ENCODE peak calls at places on chromosomes 3 and 15, in six cellular contexts. C, W, S, K, E and F are unnamed samples.

GRCh38 chr15:55894406-55894965 is 98.9 kb downstream of the NEDD4 start:
- DNase-seq in S (no peak), W (no peak), K (no peak), C (no peak), E (no peak), F (no peak)

GRCh38 chr3:47347217-47347801 is 33.5 kb upstream of the PTPN23 start:
- DNase-seq in S (no peak), K (peak; percentile 53), W (no peak), E (no peak), C (no peak), F (no peak)

GRCh38 chr15:36334059-36334458 is 245.4 kb upstream of the CDIN1 start:
- DNase-seq in C (no peak), S (no peak), K (peak; percentile 9), W (no peak), E (no peak), F (no peak)

GRCh38 chr3:151859905-151860304 is 13.5 kb upstream of the SUCNR1 start:
- DNase-seq in E (no peak), W (no peak), S (no peak), K (no peak), C (no peak), F (no peak)

GRCh38 chr3:155553800-155554199 is 191.1 kb downstream of the PLCH1 start:
- DNase-seq in K (peak; percentile 37), W (no peak), S (peak; percentile 8), E (no peak), C (no peak), F (no peak)

GRCh38 chr15:45187894-45188830 is at the start of gene SHF:
- DNase-seq in C (peak; percentile 46), K (no peak), S (peak; percentile 69), E (peak; percentile 25), W (peak; percentile 83), F (no peak)

GRCh38 chr15:50996641-50997040 is 88.2 kb downstream of the AP4E1 start:
- DNase-seq in C (no peak), K (no peak), W (no peak), E (no peak), S (no peak), F (no peak)

GRCh38 chr15:36810656-36811449 is 231.4 kb downstream of the CDIN1 start:
- DNase-seq in K (no peak), W (no peak), E (no peak), C (peak; percentile 25), S (no peak), F (no peak)

GRCh38 chr3:60669636-60670035 is 581.6 kb downstream of the FHIT start:
- DNase-seq in S (no peak), K (no peak), C (no peak), E (no peak), W (no peak), F (no peak)

GRCh38 chr15:39142500-39142899 is 438.4 kb upstream of the THBS1 start:
- DNase-seq in K (peak; percentile 29), S (no peak), C (no peak), E (no peak), W (no peak), F (no peak)

GRCh38 chr3:53163459-53164387 is 2.7 kb downstream of the PRKCD start:
- DNase-seq in W (no peak), C (no peak), S (no peak), E (no peak), K (no peak), F (no peak)

GRCh38 chr15:67869700-67870099 is 29.9 kb upstream of the RNU6-1 start:
- DNase-seq in C (no peak), S (no peak), E (no peak), K (no peak), W (no peak), F (no peak)

GRCh38 chr3:42762046-42762724 is 10.9 kb downstream of the CCDC13 start:
- DNase-seq in K (no peak), E (no peak), C (no peak), W (no peak), S (no peak), F (no peak)

GRCh38 chr15:97084650-97085049 is 754.1 kb downstream of the NR2F2 start:
- DNase-seq in E (no peak), C (no peak), W (no peak), K (no peak), S (no peak), F (no peak)

GRCh38 chr3:170470063-170471006 is 51.7 kb downstream of the CLDN11 start:
- DNase-seq in C (no peak), S (no peak), W (peak; percentile 82), E (no peak), K (no peak), F (no peak)

GRCh38 chr3:146970236-146970635 is 365.1 kb upstream of the PLSCR5 start:
- DNase-seq in K (no peak), W (no peak), S (no peak), E (no peak), C (no peak), F (no peak)

GRCh38 chr3:130093741-130094391 is 12.2 kb downstream of the ALG1L2 start:
- DNase-seq in W (no peak), C (no peak), K (no peak), E (no peak), S (peak; percentile 31), F (no peak)

GRCh38 chr3:98692787-98693473 is 70.2 kb upstream of the ST3GAL6 start:
- DNase-seq in C (no peak), E (no peak), W (no peak), K (no peak), S (no peak), F (no peak)

GRCh38 chr3:182570934-182571594 is 222.2 kb upstream of the ATP11B start:
- DNase-seq in E (no peak), K (no peak), S (no peak), W (no peak), C (no peak), F (no peak)

GRCh38 chr3:194323785-194324735 is 27.1 kb downstream of the CPN2 start:
- DNase-seq in K (no peak), C (no peak), E (no peak), W (no peak), S (peak; percentile 50), F (no peak)

GRCh38 chr3:9007928-9008327 is 44.7 kb upstream of the RAD18 start:
- DNase-seq in S (no peak), W (no peak), K (no peak), E (no peak), C (no peak), F (no peak)

GRCh38 chr3:50156549-50156948 is 1.4 kb downstream of the SEMA3F start:
- DNase-seq in S (no peak), W (no peak), K (no peak), C (no peak), E (no peak), F (no peak)

GRCh38 chr3:159128628-159129027 is 326.8 kb downstream of the MFSD1 start:
- DNase-seq in W (no peak), S (no peak), E (no peak), K (no peak), C (no peak), F (no peak)

GRCh38 chr3:187223799-187224198 is 26.5 kb downstream of the RTP1 start:
- DNase-seq in W (no peak), S (no peak), K (no peak), E (no peak), C (no peak), F (no peak)

GRCh38 chr3:148466143-148466542 is 231.6 kb upstream of the AGTR1 start:
- DNase-seq in K (peak; percentile 4), E (no peak), C (no peak), W (no peak), S (no peak), F (no peak)

GRCh38 chr15:48974865-48975264 is 11.1 kb upstream of the SHC4 start:
- DNase-seq in C (no peak), W (no peak), S (no peak), E (no peak), K (no peak), F (no peak)

GRCh38 chr15:74917676-74918075 is 11.0 kb upstream of the FAM219B start:
- DNase-seq in C (no peak), K (no peak), W (no peak), S (no peak), E (no peak), F (peak; percentile 12)

GRCh38 chr15:85472349-85472748 is 91.9 kb downstream of the AKAP13 start:
- DNase-seq in K (no peak), W (no peak), C (no peak), S (no peak), E (no peak), F (no peak)

GRCh38 chr3:182252802-182253201 is 540.5 kb upstream of the ATP11B start:
- DNase-seq in E (no peak), C (no peak), S (no peak), K (no peak), W (no peak), F (no peak)

GRCh38 chr3:170137971-170138370 is 43.6 kb downstream of the PHC3 start:
- DNase-seq in K (no peak), S (no peak), E (no peak), C (no peak), W (no peak), F (no peak)